ENCODE peak calls at places on chromosome 6, in eight cellular contexts. One of them, this sample, is unnamed.

GRCh38 chr6:46745973-46746372 is 760 bp upstream of the ANKRD66 start:
- DNase-seq in OCI-LY7: no peak
- DNase-seq in WTC11: no peak
- DNase-seq in NCI-H1436 treated with DMSO at 0.1 percent for 48 hours: no peak
- DNase-seq in ELF-1: no peak
- DNase-seq in dermis microvascular lymphatic vessel endothelial cell: no peak
- DNase-seq in non-pigmented ciliary epithelial cell: no peak
- DNase-seq in stimulated activated CD8-positive, alpha-beta memory T cell treated with anti-CD3 and anti-CD28 coated beads, Interleukin-4, amount 100 ng/mL, for 24 hours: no peak
- DNase-seq in this sample: no peak

GRCh38 chr6:30163090-30163917 is at the start of gene TRIM15:
- DNase-seq in stimulated activated CD8-positive, alpha-beta memory T cell treated with anti-CD3 and anti-CD28 coated beads, Interleukin-4, amount 100 ng/mL, for 24 hours: peak; percentile 21
- DNase-seq in ELF-1: no peak
- DNase-seq in NCI-H1436 treated with DMSO at 0.1 percent for 48 hours: no peak
- DNase-seq in non-pigmented ciliary epithelial cell: no peak
- DNase-seq in OCI-LY7: no peak
- DNase-seq in dermis microvascular lymphatic vessel endothelial cell: no peak
- DNase-seq in WTC11: peak; percentile 30
- DNase-seq in this sample: no peak

GRCh38 chr6:150169609-150170008 is 26.8 kb downstream of the PPP1R14C start:
- DNase-seq in NCI-H1436 treated with DMSO at 0.1 percent for 48 hours: no peak
- DNase-seq in dermis microvascular lymphatic vessel endothelial cell: no peak
- DNase-seq in WTC11: no peak
- DNase-seq in ELF-1: no peak
- DNase-seq in OCI-LY7: no peak
- DNase-seq in stimulated activated CD8-positive, alpha-beta memory T cell treated with anti-CD3 and anti-CD28 coated beads, Interleukin-4, amount 100 ng/mL, for 24 hours: peak; percentile 8
- DNase-seq in non-pigmented ciliary epithelial cell: peak; percentile 17
- DNase-seq in this sample: no peak

GRCh38 chr6:28651161-28651560 is 125.5 kb downstream of the GPX5 start:
- DNase-seq in dermis microvascular lymphatic vessel endothelial cell: no peak
- DNase-seq in non-pigmented ciliary epithelial cell: no peak
- DNase-seq in NCI-H1436 treated with DMSO at 0.1 percent for 48 hours: no peak
- DNase-seq in ELF-1: no peak
- DNase-seq in stimulated activated CD8-positive, alpha-beta memory T cell treated with anti-CD3 and anti-CD28 coated beads, Interleukin-4, amount 100 ng/mL, for 24 hours: no peak
- DNase-seq in WTC11: no peak
- DNase-seq in OCI-LY7: no peak
- DNase-seq in this sample: no peak

GRCh38 chr6:21447987-21448386 is 145.6 kb upstream of the SOX4 start:
- DNase-seq in WTC11: no peak
- DNase-seq in NCI-H1436 treated with DMSO at 0.1 percent for 48 hours: no peak
- DNase-seq in non-pigmented ciliary epithelial cell: no peak
- DNase-seq in stimulated activated CD8-positive, alpha-beta memory T cell treated with anti-CD3 and anti-CD28 coated beads, Interleukin-4, amount 100 ng/mL, for 24 hours: no peak
- DNase-seq in dermis microvascular lymphatic vessel endothelial cell: no peak
- DNase-seq in OCI-LY7: no peak
- DNase-seq in ELF-1: peak; percentile 30
- DNase-seq in this sample: no peak

GRCh38 chr6:54754406-54754805 is 92.2 kb upstream of the FAM83B start:
- DNase-seq in ELF-1: no peak
- DNase-seq in non-pigmented ciliary epithelial cell: no peak
- DNase-seq in NCI-H1436 treated with DMSO at 0.1 percent for 48 hours: no peak
- DNase-seq in stimulated activated CD8-positive, alpha-beta memory T cell treated with anti-CD3 and anti-CD28 coated beads, Interleukin-4, amount 100 ng/mL, for 24 hours: no peak
- DNase-seq in dermis microvascular lymphatic vessel endothelial cell: no peak
- DNase-seq in WTC11: no peak
- DNase-seq in OCI-LY7: no peak
- DNase-seq in this sample: no peak

GRCh38 chr6:42190784-42191183 is 4.0 kb downstream of the GUCA1B start:
- DNase-seq in non-pigmented ciliary epithelial cell: peak; percentile 72
- DNase-seq in ELF-1: no peak
- DNase-seq in NCI-H1436 treated with DMSO at 0.1 percent for 48 hours: no peak
- DNase-seq in WTC11: no peak
- DNase-seq in stimulated activated CD8-positive, alpha-beta memory T cell treated with anti-CD3 and anti-CD28 coated beads, Interleukin-4, amount 100 ng/mL, for 24 hours: no peak
- DNase-seq in OCI-LY7: no peak
- DNase-seq in dermis microvascular lymphatic vessel endothelial cell: no peak
- DNase-seq in this sample: no peak

GRCh38 chr6:15090145-15090579 is 155.7 kb upstream of the JARID2 start:
- DNase-seq in non-pigmented ciliary epithelial cell: no peak
- DNase-seq in WTC11: no peak
- DNase-seq in OCI-LY7: no peak
- DNase-seq in dermis microvascular lymphatic vessel endothelial cell: no peak
- DNase-seq in stimulated activated CD8-positive, alpha-beta memory T cell treated with anti-CD3 and anti-CD28 coated beads, Interleukin-4, amount 100 ng/mL, for 24 hours: no peak
- DNase-seq in ELF-1: no peak
- DNase-seq in NCI-H1436 treated with DMSO at 0.1 percent for 48 hours: no peak
- DNase-seq in this sample: no peak

GRCh38 chr6:170296746-170297576 is 6.1 kb upstream of the DLL1 start:
- DNase-seq in OCI-LY7: no peak
- DNase-seq in WTC11: no peak
- DNase-seq in NCI-H1436 treated with DMSO at 0.1 percent for 48 hours: no peak
- DNase-seq in dermis microvascular lymphatic vessel endothelial cell: no peak
- DNase-seq in stimulated activated CD8-positive, alpha-beta memory T cell treated with anti-CD3 and anti-CD28 coated beads, Interleukin-4, amount 100 ng/mL, for 24 hours: no peak
- DNase-seq in ELF-1: no peak
- DNase-seq in non-pigmented ciliary epithelial cell: no peak
- DNase-seq in this sample: no peak

GRCh38 chr6:84910881-84911607 is 146.6 kb upstream of the TBX18 start:
- DNase-seq in WTC11: no peak
- DNase-seq in stimulated activated CD8-positive, alpha-beta memory T cell treated with anti-CD3 and anti-CD28 coated beads, Interleukin-4, amount 100 ng/mL, for 24 hours: no peak
- DNase-seq in OCI-LY7: no peak
- DNase-seq in dermis microvascular lymphatic vessel endothelial cell: no peak
- DNase-seq in ELF-1: no peak
- DNase-seq in NCI-H1436 treated with DMSO at 0.1 percent for 48 hours: no peak
- DNase-seq in non-pigmented ciliary epithelial cell: no peak
- DNase-seq in this sample: no peak

GRCh38 chr6:66478705-66479104 is 771.7 kb upstream of the EYS start:
- DNase-seq in NCI-H1436 treated with DMSO at 0.1 percent for 48 hours: no peak
- DNase-seq in OCI-LY7: no peak
- DNase-seq in stimulated activated CD8-positive, alpha-beta memory T cell treated with anti-CD3 and anti-CD28 coated beads, Interleukin-4, amount 100 ng/mL, for 24 hours: no peak
- DNase-seq in dermis microvascular lymphatic vessel endothelial cell: no peak
- DNase-seq in non-pigmented ciliary epithelial cell: no peak
- DNase-seq in WTC11: no peak
- DNase-seq in ELF-1: no peak
- DNase-seq in this sample: no peak

GRCh38 chr6:129938242-129939020 is 77.3 kb upstream of the TMEM244 start:
- DNase-seq in non-pigmented ciliary epithelial cell: no peak
- DNase-seq in WTC11: no peak
- DNase-seq in ELF-1: no peak
- DNase-seq in NCI-H1436 treated with DMSO at 0.1 percent for 48 hours: no peak
- DNase-seq in stimulated activated CD8-positive, alpha-beta memory T cell treated with anti-CD3 and anti-CD28 coated beads, Interleukin-4, amount 100 ng/mL, for 24 hours: no peak
- DNase-seq in OCI-LY7: no peak
- DNase-seq in dermis microvascular lymphatic vessel endothelial cell: no peak
- DNase-seq in this sample: no peak

GRCh38 chr6:4280721-4281120 is 145.3 kb upstream of the ECI2 start:
- DNase-seq in WTC11: no peak
- DNase-seq in stimulated activated CD8-positive, alpha-beta memory T cell treated with anti-CD3 and anti-CD28 coated beads, Interleukin-4, amount 100 ng/mL, for 24 hours: no peak
- DNase-seq in non-pigmented ciliary epithelial cell: peak; percentile 84
- DNase-seq in NCI-H1436 treated with DMSO at 0.1 percent for 48 hours: no peak
- DNase-seq in dermis microvascular lymphatic vessel endothelial cell: peak; percentile 55
- DNase-seq in OCI-LY7: no peak
- DNase-seq in ELF-1: peak; percentile 31
- DNase-seq in this sample: no peak

GRCh38 chr6:168374051-168374502 is 54.5 kb upstream of the DACT2 start:
- DNase-seq in dermis microvascular lymphatic vessel endothelial cell: no peak
- DNase-seq in stimulated activated CD8-positive, alpha-beta memory T cell treated with anti-CD3 and anti-CD28 coated beads, Interleukin-4, amount 100 ng/mL, for 24 hours: no peak
- DNase-seq in WTC11: no peak
- DNase-seq in non-pigmented ciliary epithelial cell: no peak
- DNase-seq in NCI-H1436 treated with DMSO at 0.1 percent for 48 hours: no peak
- DNase-seq in ELF-1: no peak
- DNase-seq in OCI-LY7: no peak
- DNase-seq in this sample: no peak

GRCh38 chr6:108116424-108116780 is 41.9 kb upstream of the OSTM1 start:
- DNase-seq in non-pigmented ciliary epithelial cell: no peak
- DNase-seq in WTC11: no peak
- DNase-seq in dermis microvascular lymphatic vessel endothelial cell: no peak
- DNase-seq in NCI-H1436 treated with DMSO at 0.1 percent for 48 hours: no peak
- DNase-seq in OCI-LY7: no peak
- DNase-seq in stimulated activated CD8-positive, alpha-beta memory T cell treated with anti-CD3 and anti-CD28 coated beads, Interleukin-4, amount 100 ng/mL, for 24 hours: no peak
- DNase-seq in ELF-1: no peak
- DNase-seq in this sample: no peak

GRCh38 chr6:15811107-15811506 is 148.3 kb upstream of the DTNBP1 start:
- DNase-seq in stimulated activated CD8-positive, alpha-beta memory T cell treated with anti-CD3 and anti-CD28 coated beads, Interleukin-4, amount 100 ng/mL, for 24 hours: no peak
- DNase-seq in NCI-H1436 treated with DMSO at 0.1 percent for 48 hours: no peak
- DNase-seq in non-pigmented ciliary epithelial cell: no peak
- DNase-seq in OCI-LY7: no peak
- DNase-seq in WTC11: no peak
- DNase-seq in dermis microvascular lymphatic vessel endothelial cell: no peak
- DNase-seq in ELF-1: no peak
- DNase-seq in this sample: no peak

GRCh38 chr6:22783921-22784320 is 214.6 kb downstream of the HDGFL1 start:
- DNase-seq in WTC11: no peak
- DNase-seq in dermis microvascular lymphatic vessel endothelial cell: no peak
- DNase-seq in NCI-H1436 treated with DMSO at 0.1 percent for 48 hours: no peak
- DNase-seq in OCI-LY7: no peak
- DNase-seq in non-pigmented ciliary epithelial cell: no peak
- DNase-seq in ELF-1: no peak
- DNase-seq in stimulated activated CD8-positive, alpha-beta memory T cell treated with anti-CD3 and anti-CD28 coated beads, Interleukin-4, amount 100 ng/mL, for 24 hours: no peak
- DNase-seq in this sample: no peak

GRCh38 chr6:133326584-133326983 is 85.4 kb downstream of the EYA4 start:
- DNase-seq in non-pigmented ciliary epithelial cell: no peak
- DNase-seq in ELF-1: no peak
- DNase-seq in OCI-LY7: no peak
- DNase-seq in NCI-H1436 treated with DMSO at 0.1 percent for 48 hours: no peak
- DNase-seq in stimulated activated CD8-positive, alpha-beta memory T cell treated with anti-CD3 and anti-CD28 coated beads, Interleukin-4, amount 100 ng/mL, for 24 hours: no peak
- DNase-seq in WTC11: no peak
- DNase-seq in dermis microvascular lymphatic vessel endothelial cell: no peak
- DNase-seq in this sample: peak; percentile 13

GRCh38 chr6:113694278-113695077 is 162.7 kb upstream of the MARCKS start:
- DNase-seq in WTC11: no peak
- DNase-seq in OCI-LY7: no peak
- DNase-seq in NCI-H1436 treated with DMSO at 0.1 percent for 48 hours: no peak
- DNase-seq in dermis microvascular lymphatic vessel endothelial cell: no peak
- DNase-seq in ELF-1: no peak
- DNase-seq in stimulated activated CD8-positive, alpha-beta memory T cell treated with anti-CD3 and anti-CD28 coated beads, Interleukin-4, amount 100 ng/mL, for 24 hours: no peak
- DNase-seq in non-pigmented ciliary epithelial cell: no peak
- DNase-seq in this sample: no peak

GRCh38 chr6:9502991-9503761 is 911.7 kb downstream of the TFAP2A start:
- DNase-seq in WTC11: no peak
- DNase-seq in NCI-H1436 treated with DMSO at 0.1 percent for 48 hours: no peak
- DNase-seq in ELF-1: no peak
- DNase-seq in stimulated activated CD8-positive, alpha-beta memory T cell treated with anti-CD3 and anti-CD28 coated beads, Interleukin-4, amount 100 ng/mL, for 24 hours: no peak
- DNase-seq in non-pigmented ciliary epithelial cell: peak; percentile 91
- DNase-seq in dermis microvascular lymphatic vessel endothelial cell: peak; percentile 92
- DNase-seq in OCI-LY7: no peak
- DNase-seq in this sample: no peak

GRCh38 chr6:30876039-30876730 is 8.1 kb upstream of the DDR1 start:
- DNase-seq in stimulated activated CD8-positive, alpha-beta memory T cell treated with anti-CD3 and anti-CD28 coated beads, Interleukin-4, amount 100 ng/mL, for 24 hours: no peak
- DNase-seq in non-pigmented ciliary epithelial cell: peak; percentile 56
- DNase-seq in dermis microvascular lymphatic vessel endothelial cell: peak; percentile 97
- DNase-seq in OCI-LY7: no peak
- DNase-seq in NCI-H1436 treated with DMSO at 0.1 percent for 48 hours: no peak
- DNase-seq in WTC11: no peak
- DNase-seq in ELF-1: no peak
- DNase-seq in this sample: no peak

GRCh38 chr6:40755046-40755681 is 168.0 kb upstream of the LRFN2 start:
- DNase-seq in NCI-H1436 treated with DMSO at 0.1 percent for 48 hours: no peak
- DNase-seq in non-pigmented ciliary epithelial cell: no peak
- DNase-seq in ELF-1: peak; percentile 37
- DNase-seq in WTC11: no peak
- DNase-seq in stimulated activated CD8-positive, alpha-beta memory T cell treated with anti-CD3 and anti-CD28 coated beads, Interleukin-4, amount 100 ng/mL, for 24 hours: no peak
- DNase-seq in OCI-LY7: no peak
- DNase-seq in dermis microvascular lymphatic vessel endothelial cell: peak; percentile 14
- DNase-seq in this sample: no peak

GRCh38 chr6:13765570-13765969 is 48.8 kb downstream of the MCUR1 start:
- DNase-seq in OCI-LY7: no peak
- DNase-seq in WTC11: no peak
- DNase-seq in NCI-H1436 treated with DMSO at 0.1 percent for 48 hours: no peak
- DNase-seq in dermis microvascular lymphatic vessel endothelial cell: no peak
- DNase-seq in stimulated activated CD8-positive, alpha-beta memory T cell treated with anti-CD3 and anti-CD28 coated beads, Interleukin-4, amount 100 ng/mL, for 24 hours: no peak
- DNase-seq in ELF-1: no peak
- DNase-seq in non-pigmented ciliary epithelial cell: no peak
- DNase-seq in this sample: no peak